ENCODE peak calls at places on chromosomes 13 and 19, in seven cellular contexts. Q, L, O, B, E, Z and Y are unnamed samples.

GRCh38 chr19:12364391-12365093 is 941 bp downstream of the ZNF442 start:
- DNase-seq in Q (peak; percentile 33), L (no peak), O (peak; percentile 18), B (no peak), E (no peak), Z (peak; percentile 47), Y (no peak)

GRCh38 chr19:19486343-19487076 is 28.8 kb downstream of the TSSK6 start:
- DNase-seq in Q (no peak), L (no peak), O (no peak), B (no peak), E (no peak), Z (no peak), Y (no peak)

GRCh38 chr19:17243854-17244617 is 1.7 kb downstream of the NR2F6 start:
- DNase-seq in Q (peak; percentile 72), L (peak; percentile 51), O (peak; percentile 67), B (no peak), E (peak; percentile 60), Z (peak; percentile 75), Y (peak; percentile 59)

GRCh38 chr19:46951236-46951986 is 68.2 kb upstream of the NPAS1 start:
- DNase-seq in Q (no peak), L (peak; percentile 75), O (no peak), B (no peak), E (no peak), Z (no peak), Y (no peak)

GRCh38 chr13:48942131-48942530 is 33.6 kb upstream of the FNDC3A start:
- DNase-seq in Q (no peak), L (no peak), O (no peak), B (no peak), E (no peak), Z (no peak), Y (no peak)

GRCh38 chr13:34256236-34256635 is 438.3 kb downstream of the RFC3 start:
- DNase-seq in Q (no peak), L (no peak), O (no peak), B (no peak), E (no peak), Z (no peak), Y (no peak)

GRCh38 chr19:38375748-38376147 is 1.4 kb downstream of the PSMD8 start:
- DNase-seq in Q (no peak), L (no peak), O (no peak), B (no peak), E (no peak), Z (no peak), Y (no peak)

GRCh38 chr13:34899888-34900287 is 42.2 kb upstream of the NBEA start:
- DNase-seq in Q (no peak), L (no peak), O (no peak), B (no peak), E (no peak), Z (no peak), Y (no peak)

GRCh38 chr19:53394522-53394973 is 401 bp upstream of the ZNF765 start:
- DNase-seq in Q (peak; percentile 69), L (peak; percentile 48), O (peak; percentile 49), B (peak; percentile 60), E (peak; percentile 31), Z (peak; percentile 68), Y (no peak)

GRCh38 chr19:47056416-47056815 is 8.0 kb upstream of the TMEM160 start:
- DNase-seq in Q (no peak), L (no peak), O (no peak), B (no peak), E (no peak), Z (no peak), Y (no peak)

GRCh38 chr13:59476376-59476775 is 687.4 kb downstream of the DIAPH3 start:
- DNase-seq in Q (no peak), L (no peak), O (no peak), B (no peak), E (no peak), Z (no peak), Y (no peak)

GRCh38 chr13:25132984-25133383 is 37.0 kb downstream of the PABPC3 start:
- DNase-seq in Q (no peak), L (no peak), O (no peak), B (no peak), E (no peak), Z (no peak), Y (peak; percentile 10)

GRCh38 chr19:18086590-18087138 is at the start of gene IL12RB1:
- DNase-seq in Q (no peak), L (no peak), O (no peak), B (no peak), E (peak; percentile 42), Z (no peak), Y (no peak)

GRCh38 chr13:28568286-28568685 is 73.4 kb upstream of the FLT1 start:
- DNase-seq in Q (peak; percentile 47), L (no peak), O (peak; percentile 17), B (peak; percentile 74), E (peak; percentile 54), Z (peak; percentile 37), Y (peak; percentile 34)

GRCh38 chr13:94967183-94968039 is 255.1 kb upstream of the SOX21 start:
- DNase-seq in Q (no peak), L (no peak), O (no peak), B (no peak), E (peak; percentile 29), Z (peak; percentile 41), Y (no peak)

GRCh38 chr13:111893071-111893606 is 173.8 kb upstream of the SOX1 start:
- DNase-seq in Q (no peak), L (no peak), O (no peak), B (peak; percentile 28), E (no peak), Z (no peak), Y (no peak)

GRCh38 chr13:33262069-33262487 is 23.5 kb downstream of the STARD13 start:
- DNase-seq in Q (peak; percentile 66), L (peak; percentile 88), O (peak; percentile 32), B (no peak), E (no peak), Z (no peak), Y (no peak)

GRCh38 chr19:29812080-29812880 is 489 bp downstream of the CCNE1 start:
- DNase-seq in Q (peak; percentile 43), L (no peak), O (no peak), B (no peak), E (peak; percentile 27), Z (peak; percentile 56), Y (no peak)

GRCh38 chr13:93881418-93881817 is 598.1 kb downstream of the DCT start:
- DNase-seq in Q (no peak), L (no peak), O (no peak), B (no peak), E (no peak), Z (no peak), Y (no peak)

GRCh38 chr19:31312004-31312403 is 37.2 kb downstream of the TSHZ3 start:
- DNase-seq in Q (peak; percentile 65), L (no peak), O (peak; percentile 55), B (no peak), E (no peak), Z (no peak), Y (peak; percentile 26)

GRCh38 chr13:58134525-58134924 is 503.0 kb downstream of the PCDH17 start:
- DNase-seq in Q (no peak), L (no peak), O (no peak), B (no peak), E (no peak), Z (no peak), Y (no peak)

GRCh38 chr19:4717191-4717965 is 6.3 kb downstream of the DPP9 start:
- DNase-seq in Q (no peak), L (peak; percentile 50), O (no peak), B (no peak), E (no peak), Z (no peak), Y (peak; percentile 53)

GRCh38 chr13:94706854-94707399 is 5.4 kb downstream of the SOX21 start:
- DNase-seq in Q (no peak), L (no peak), O (no peak), B (no peak), E (no peak), Z (no peak), Y (no peak)

GRCh38 chr13:38527140-38527539 is 159.7 kb upstream of the FREM2 start:
- DNase-seq in Q (no peak), L (no peak), O (no peak), B (no peak), E (no peak), Z (no peak), Y (no peak)
- TF ChIP-seq POLR2A in Q (no peak), L (no peak), O (no peak), B (no peak), E (no peak), Z (no peak), Y (no peak)

GRCh38 chr19:58357798-58358145 is 4.5 kb upstream of the A1BG start:
- DNase-seq in Q (no peak), L (no peak), O (no peak), B (no peak), E (no peak), Z (no peak), Y (no peak)

GRCh38 chr19:58361900-58362271 is 665 bp downstream of the ZNF497 start:
- DNase-seq in Q (peak; percentile 43), L (peak; percentile 49), O (peak; percentile 53), B (peak; percentile 61), E (peak; percentile 38), Z (no peak), Y (no peak)

GRCh38 chr19:58366576-58367430 is 4.3 kb upstream of the ZNF497 start:
- DNase-seq in Q (no peak), L (no peak), O (no peak), B (no peak), E (no peak), Z (no peak), Y (no peak)

GRCh38 chr19:58364127-58364526 is 1.6 kb upstream of the ZNF497 start:
- DNase-seq in Q (no peak), L (no peak), O (no peak), B (no peak), E (no peak), Z (no peak), Y (no peak)

GRCh38 chr19:58362272-58362994 is at the start of gene ZNF497:
- DNase-seq in Q (peak; percentile 97), L (peak; percentile 91), O (peak; percentile 96), B (peak; percentile 95), E (peak; percentile 98), Z (peak; percentile 98), Y (peak; percentile 93)
- TF ChIP-seq POLR2A in Q (no peak), L (peak; percentile 78), O (peak; percentile 78), B (peak; percentile 79), E (no peak), Z (peak; percentile 70), Y (peak; percentile 10)

DNA sequence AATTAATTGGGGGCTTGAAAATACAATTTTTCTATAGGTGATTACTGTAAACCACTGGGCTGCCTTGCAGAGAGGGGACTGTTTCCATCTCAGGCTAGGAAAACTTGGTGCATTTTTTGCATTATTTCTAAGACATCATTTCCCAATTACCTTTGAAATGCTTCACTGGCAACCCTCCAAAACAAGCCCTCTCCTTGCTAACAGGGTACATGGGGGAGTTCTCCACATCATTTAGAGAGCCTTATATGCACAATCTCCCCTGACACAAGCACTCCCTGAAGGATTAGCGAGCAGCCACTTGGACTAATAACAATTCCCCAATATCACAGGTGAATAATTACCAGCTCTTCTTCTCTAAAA is 806.7 kb downstream of the UQCRFS1 start:
- DNase-seq in Q (no peak), L (no peak), O (no peak), B (no peak), E (no peak), Z (no peak), Y (no peak)
- TF ChIP-seq POLR2A in Q (no peak), L (no peak), O (no peak), B (no peak), E (no peak), Z (no peak), Y (no peak)

DNA sequence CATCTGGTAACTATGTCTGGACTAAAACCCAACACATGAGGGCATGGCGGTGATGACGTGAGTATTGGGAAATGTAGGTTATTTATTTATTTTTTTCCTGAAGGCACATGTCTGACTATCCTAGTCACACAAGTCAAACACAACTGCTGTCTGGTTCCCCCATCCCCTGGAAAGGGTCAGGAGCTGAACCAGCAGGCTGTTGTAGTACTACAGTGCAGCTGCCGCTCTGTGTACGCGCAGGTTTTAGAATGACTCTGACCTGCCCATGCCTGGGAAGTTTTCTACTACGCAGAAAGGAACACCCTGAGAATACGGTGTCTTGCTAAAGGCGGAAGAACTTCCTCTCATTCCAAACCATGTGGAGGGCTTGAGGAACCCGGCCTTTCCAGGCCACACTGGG is 1.2 kb downstream of the SLC7A1 start:
- DNase-seq in Q (peak; percentile 33), L (peak; percentile 81), O (peak; percentile 40), B (no peak), E (peak; percentile 53), Z (no peak), Y (no peak)
- TF ChIP-seq POLR2A in Q (no peak), L (peak; percentile 10), O (no peak), B (no peak), E (no peak), Z (no peak), Y (no peak)